ENCODE peak calls at places on chromosomes 4 and X, in ten cellular contexts. U is H7, W is A673, X is gastrocnemius medialis, Z is breast epithelium, G is tibial nerve, Q is esophagus squamous epithelium, N is lung, R is uterus, B is dorsolateral prefrontal cortex. F is an unnamed sample. For H3K27me3, the result is how much of the 10 kb centered on the place peaks cover.

GRCh38 chr4:48905363-48906015 is 1.1 kb downstream of the OCIAD2 start:
- DNase-seq in G (no peak), Q (no peak), X (no peak), U (peak), N (no peak), R (no peak), B (no peak), Z (no peak), W (no peak), F (no peak)

GRCh38 chr4:55854132-55854531 is 684 bp downstream of the EXOC1 start:
- DNase-seq in B (no peak), Q (no peak), R (no peak), G (no peak), W (no peak), X (no peak), U (no peak), Z (no peak), N (no peak), F (no peak)

GRCh38 chr4:8508266-8508665 is 67.7 kb downstream of the TRMT44 start:
- DNase-seq in Z (no peak), X (no peak), G (no peak), U (peak), N (no peak), R (no peak), W (no peak), B (no peak), Q (no peak), F (no peak)

GRCh38 chrX:129318375-129318774 is 204.9 kb downstream of the SMARCA1 start:
- DNase-seq in X (no peak), R (no peak), Z (no peak), U (peak), G (no peak), B (no peak), Q (no peak), W (peak), N (no peak), F (no peak)

GRCh38 chr4:161564230-161564834 is 599.5 kb downstream of the FSTL5 start:
- DNase-seq in G (no peak), B (no peak), U (no peak), W (peak), Z (no peak), X (no peak), R (no peak), Q (no peak), N (no peak), F (no peak)

GRCh38 chr4:108592674-108592986 is 27.7 kb upstream of the RPL34 start:
- DNase-seq in U (peak), W (no peak), Z (no peak), Q (no peak), B (no peak), G (no peak), N (no peak), R (no peak), X (no peak), F (no peak)

GRCh38 chr4:77174426-77174825 is 17.4 kb downstream of the CCNG2 start:
- DNase-seq in X (no peak), R (no peak), U (no peak), W (no peak), G (no peak), Z (no peak), Q (no peak), N (no peak), B (no peak), F (peak)

GRCh38 chrX:45851434-45851991 is 650.8 kb upstream of the DIPK2B start:
- DNase-seq in X (no peak), W (peak), G (no peak), B (no peak), U (peak), Z (no peak), N (no peak), Q (no peak), R (peak), F (peak)

GRCh38 chr4:114302472-114302871 is 296.1 kb upstream of the UGT8 start:
- DNase-seq in N (no peak), Z (no peak), B (no peak), R (no peak), W (no peak), X (no peak), U (peak), G (no peak), Q (no peak), F (no peak)

GRCh38 chrX:1138476-1138875 is 74.0 kb downstream of the CRLF2 start:
- DNase-seq in Q (no peak), U (no peak), B (no peak), W (no peak), N (no peak), Z (no peak), G (no peak), X (no peak), R (no peak), F (no peak)

GRCh38 chr4:112266823-112267222 is 18.9 kb downstream of the TIFA start:
- DNase-seq in R (no peak), W (peak), G (no peak), U (no peak), Z (no peak), N (no peak), X (no peak), B (no peak), Q (no peak), F (no peak)

GRCh38 chr4:95066011-95066410 is 308.3 kb downstream of the BMPR1B start:
- DNase-seq in X (no peak), G (no peak), N (no peak), B (no peak), R (no peak), U (no peak), W (no peak), Z (no peak), Q (no peak), F (no peak)

GRCh38 chr4:134944115-134944514 is 742.5 kb upstream of the PABPC4L start:
- DNase-seq in N (no peak), Q (no peak), U (no peak), G (no peak), R (no peak), X (no peak), Z (no peak), B (no peak), W (no peak), F (no peak)

GRCh38 chrX:82649645-82650044 is 858.4 kb upstream of the POU3F4 start:
- DNase-seq in X (no peak), N (no peak), B (no peak), U (no peak), G (no peak), W (no peak), Q (no peak), R (no peak), Z (no peak), F (no peak)

GRCh38 chr4:791866-792630 is 33.9 kb downstream of the CPLX1 start:
- DNase-seq in W (peak), X (no peak), U (peak), B (peak), R (no peak), G (peak), Q (no peak), Z (peak), N (no peak), F (no peak)

GRCh38 chr4:55050418-55050950 is 74.9 kb downstream of the KDR start:
- DNase-seq in Z (no peak), N (no peak), Q (no peak), U (no peak), W (no peak), X (no peak), B (no peak), G (no peak), R (no peak), F (no peak)

GRCh38 chr4:40662962-40663604 is 33.4 kb upstream of the RBM47 start:
- DNase-seq in R (no peak), U (no peak), B (no peak), W (no peak), Q (no peak), G (no peak), X (no peak), Z (no peak), N (peak), F (peak)

GRCh38 chr4:123819362-123820035 is 422.9 kb downstream of the SPRY1 start:
- DNase-seq in W (no peak), N (no peak), R (no peak), G (no peak), Q (no peak), Z (no peak), B (no peak), U (no peak), X (no peak), F (no peak)

GRCh38 chr4:18954538-18954937 is 933.0 kb upstream of the LCORL start:
- DNase-seq in R (no peak), N (no peak), G (no peak), U (no peak), Q (no peak), W (no peak), Z (no peak), B (no peak), X (no peak), F (no peak)

GRCh38 chr4:34181311-34181808 is 2063.0 kb downstream of the ARAP2 start:
- DNase-seq in R (no peak), G (no peak), X (no peak), Z (no peak), U (no peak), Q (no peak), N (no peak), W (no peak), B (no peak), F (no peak)

GRCh38 chr4:11138964-11139363 is 289.7 kb downstream of the HS3ST1 start:
- DNase-seq in G (no peak), B (no peak), U (no peak), X (no peak), N (no peak), Z (no peak), Q (no peak), R (no peak), W (no peak), F (no peak)

GRCh38 chr4:90357117-90357710 is 230.0 kb downstream of the CCSER1 start:
- DNase-seq in W (peak), X (no peak), Z (no peak), B (no peak), N (no peak), G (no peak), U (peak), Q (no peak), R (no peak), F (no peak)

GRCh38 chr4:124060261-124060918 is 652.1 kb downstream of the ANKRD50 start:
- DNase-seq in B (no peak), N (peak), W (peak), Q (no peak), X (peak), G (peak), Z (peak), U (no peak), R (peak), F (peak)

GRCh38 chr4:1318488-1319213 is 28.4 kb upstream of the UVSSA start:
- DNase-seq in X (no peak), R (no peak), Q (no peak), B (no peak), Z (no peak), G (no peak), N (no peak), U (peak), W (no peak), F (no peak)

GRCh38 chrX:28278236-28278635 is 297.0 kb upstream of the DCAF8L1 start:
- DNase-seq in N (no peak), X (no peak), R (no peak), Z (no peak), W (no peak), Q (no peak), U (no peak), G (no peak), B (no peak), F (peak)

GRCh38 chrX:28273751-28274150 is 292.5 kb upstream of the DCAF8L1 start:
- DNase-seq in W (no peak), R (no peak), N (no peak), Q (no peak), X (no peak), U (no peak), G (no peak), Z (no peak), B (no peak), F (no peak)
- H3K27me3 ChIP-seq in W (under half), R (under half), N (under half), Q (under half), X (under half), U (under half), G (under half), Z (under half), B (under half), F (under half)

GRCh38 chr4:110631582-110632505 is 9.0 kb upstream of the PITX2 start:
- DNase-seq in W (peak), Q (no peak), N (peak), G (no peak), R (peak), X (peak), U (peak), Z (peak), B (no peak), F (peak)

GRCh38 chr4:110628321-110629213 is 5.7 kb upstream of the PITX2 start:
- DNase-seq in B (no peak), N (no peak), Q (no peak), R (no peak), G (no peak), X (no peak), Z (no peak), W (no peak), U (peak), F (no peak)

GRCh38 chr4:110630621-110631402 is 7.9 kb upstream of the PITX2 start:
- DNase-seq in R (no peak), Z (no peak), U (peak), G (no peak), B (no peak), W (no peak), N (no peak), X (no peak), Q (no peak), F (no peak)

GRCh38 chr4:110629214-110629754 is 6.4 kb upstream of the PITX2 start:
- DNase-seq in U (peak), X (no peak), R (no peak), B (no peak), W (no peak), N (no peak), Z (no peak), Q (no peak), G (no peak), F (no peak)

GRCh38 chr4:110629780-110630500 is 7.1 kb upstream of the PITX2 start:
- DNase-seq in Q (no peak), X (no peak), Z (no peak), N (no peak), U (no peak), B (no peak), R (no peak), G (no peak), W (no peak), F (no peak)
- H3K4me3 ChIP-seq in Q (no peak), X (no peak), Z (no peak), N (no peak), U (peak), B (no peak), R (no peak), G (no peak), W (no peak), F (no peak)

GRCh38 chrX:135384161-135384836 is 37.4 kb upstream of the SMIM10L2A start:
- DNase-seq in U (no peak), W (no peak), R (no peak), G (no peak), Z (no peak), Q (no peak), B (no peak), N (no peak), X (no peak), F (no peak)
- H3K27me3 ChIP-seq in U (under half), W (under half), R (under half), G (under half), Z (under half), Q (under half), B (under half), N (under half), X (under half), F (under half)

DNA sequence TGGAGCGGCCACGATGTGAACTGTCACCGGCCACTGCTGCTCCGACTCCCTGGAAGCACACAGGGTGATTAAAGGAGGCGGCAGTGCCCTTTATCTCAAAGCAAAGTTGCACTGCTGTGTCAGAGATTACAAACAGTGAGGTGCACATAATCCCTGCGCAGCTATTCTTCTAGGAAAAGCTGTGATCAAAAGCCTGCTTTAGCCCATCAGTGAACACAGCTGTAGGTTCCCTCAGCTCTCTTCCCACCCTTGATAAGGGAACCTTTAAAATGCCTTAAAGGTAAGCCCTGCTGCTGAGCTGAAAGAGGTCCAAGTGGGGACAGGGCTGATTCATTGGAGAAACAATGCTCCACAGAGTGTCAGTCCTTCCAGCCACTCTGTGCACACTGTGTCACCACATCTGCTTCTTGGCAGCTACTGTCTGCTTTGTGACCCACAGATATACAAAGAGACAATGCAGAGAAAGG is 127.6 kb downstream of the EIF4E start:
- DNase-seq in Z (no peak), X (no peak), Q (no peak), N (no peak), R (no peak), G (no peak), W (no peak), B (no peak), U (no peak), F (no peak)
- H3K4me3 ChIP-seq in Z (no peak), X (no peak), Q (no peak), N (no peak), R (no peak), G (no peak), W (no peak), B (no peak), U (no peak), F (no peak)

DNA sequence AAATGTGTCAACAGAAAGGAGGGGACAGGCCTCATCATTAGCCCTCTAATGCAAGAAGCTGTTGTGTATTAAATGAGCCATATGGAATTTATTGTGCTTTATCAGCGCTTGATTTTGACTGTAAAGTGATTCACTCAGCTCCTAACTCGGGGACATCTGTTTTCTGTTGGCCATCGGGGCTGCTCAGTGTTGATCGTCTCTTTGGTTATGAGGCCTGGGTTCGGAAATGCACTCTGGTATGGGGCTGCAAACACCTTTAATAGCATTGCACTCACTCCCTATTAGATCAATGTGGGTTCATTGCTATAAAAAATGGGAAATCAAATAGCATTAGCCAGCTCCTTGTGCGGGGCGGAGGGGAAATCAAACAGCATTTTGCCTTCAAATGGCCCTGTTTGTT is 6.4 kb downstream of the ARX start:
- DNase-seq in R (no peak), G (no peak), X (no peak), Q (no peak), B (no peak), Z (no peak), U (peak), W (no peak), N (no peak), F (no peak)
- H3K27me3 ChIP-seq in R (half or more), G (half or more), X (under half), Q (half or more), B (half or more), Z (under half), U (half or more), W (under half), N (under half), F (under half)

GRCh38 chr4:25873632-25874129 is 10.9 kb upstream of the SEL1L3 start:
- DNase-seq in Q (no peak), W (no peak), B (no peak), U (no peak), Z (no peak), X (no peak), N (no peak), G (no peak), R (no peak), F (no peak)

GRCh38 chr4:25870081-25870480 is 7.3 kb upstream of the SEL1L3 start:
- DNase-seq in G (no peak), N (no peak), Q (no peak), R (no peak), X (no peak), W (no peak), U (no peak), Z (no peak), B (no peak), F (no peak)

GRCh38 chr4:25875281-25875745 is 12.5 kb upstream of the SEL1L3 start:
- DNase-seq in R (no peak), Z (no peak), N (no peak), G (no peak), Q (no peak), U (no peak), B (no peak), W (no peak), X (no peak), F (no peak)

GRCh38 chr4:25874641-25875040 is 11.9 kb upstream of the SEL1L3 start:
- DNase-seq in B (no peak), W (no peak), X (no peak), Z (no peak), N (no peak), Q (no peak), R (no peak), U (no peak), G (no peak), F (no peak)

DNA sequence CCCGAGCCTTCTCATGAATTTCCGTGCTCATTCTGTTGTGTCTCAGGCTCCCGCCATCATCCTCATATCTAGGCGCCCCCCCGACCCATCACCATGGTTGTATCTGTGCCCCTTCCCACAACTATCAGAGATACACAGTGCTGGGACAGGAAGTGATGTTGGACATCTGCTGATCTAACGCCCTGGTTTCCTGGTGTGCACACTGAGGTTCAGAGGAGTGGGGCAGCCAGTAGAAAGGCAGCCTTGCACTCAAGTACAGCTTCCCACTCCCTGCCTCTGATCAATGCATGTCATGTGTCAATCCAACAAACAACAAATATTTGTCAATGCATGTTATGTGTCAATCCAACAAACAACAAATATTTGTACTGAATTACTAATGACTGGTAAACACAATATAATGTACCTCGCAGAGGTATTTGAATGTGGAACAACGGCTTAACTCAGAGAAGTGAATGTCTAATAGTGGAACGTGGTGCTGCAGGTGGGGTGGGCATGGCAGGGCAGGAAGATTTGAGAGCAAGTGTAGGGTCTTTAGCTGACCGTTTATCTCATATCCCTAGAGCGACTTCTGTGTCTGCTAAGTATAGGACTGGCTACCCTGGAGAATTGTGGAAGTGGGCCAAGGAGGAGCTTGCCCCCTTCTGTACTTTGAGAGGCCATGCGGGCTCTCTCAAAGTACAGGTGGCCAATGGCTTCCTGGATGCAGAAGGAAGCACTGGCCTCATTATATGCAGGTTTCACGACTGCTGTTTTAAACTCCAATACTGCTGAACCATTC is 10.3 kb upstream of the SEL1L3 start:
- DNase-seq in B (no peak), Z (no peak), U (no peak), N (no peak), G (no peak), W (no peak), X (no peak), Q (no peak), R (no peak), F (no peak)
- H3K4me3 ChIP-seq in B (no peak), Z (no peak), U (no peak), N (no peak), G (no peak), W (no peak), X (no peak), Q (no peak), R (no peak), F (no peak)

GRCh38 chrX:19541931-19542330 is 26.6 kb upstream of the MAP3K15 start:
- DNase-seq in Z (no peak), R (no peak), G (no peak), Q (no peak), W (no peak), X (no peak), N (no peak), B (no peak), U (no peak), F (no peak)
- H3K27me3 ChIP-seq in Z (under half), R (under half), G (under half), Q (under half), W (under half), X (under half), N (under half), B (under half), U (under half), F (under half)